ENCODE peak calls at places on chromosome 1, in six cellular contexts. A is GM12865, I is foreskin fibroblast, R is astrocyte of the spinal cord, N is heart left ventricle, H is IMR-90. W is an unnamed sample.
A peak's percentile ranks its signal among the peaks of the same experiment; 100 is the strongest.

GRCh38 chr1:100290291-100290690 is 24.3 kb downstream of the RTCA start:
- DNase-seq in A (no peak), I (no peak), R (no peak), N (no peak), H (peak; percentile 6), W (peak; percentile 8)

GRCh38 chr1:204592246-204592948 is 76.2 kb downstream of the MDM4 start:
- DNase-seq in A (no peak), I (no peak), R (no peak), N (no peak), H (no peak), W (no peak)

GRCh38 chr1:209675567-209676154 is 449 bp downstream of the G0S2 start:
- DNase-seq in A (no peak), I (no peak), R (peak; percentile 45), N (peak; percentile 37), H (peak; percentile 16), W (peak; percentile 32)

GRCh38 chr1:219434285-219434950 is 178.5 kb downstream of the ZC3H11B start:
- DNase-seq in A (no peak), I (no peak), R (no peak), N (no peak), H (no peak), W (no peak)

GRCh38 chr1:38140025-38140487 is 93.5 kb upstream of the POU3F1 start:
- DNase-seq in A (no peak), I (no peak), R (no peak), N (no peak), H (peak; percentile 24), W (peak; percentile 8)

GRCh38 chr1:185213086-185213485 is 56.1 kb downstream of the SWT1 start:
- DNase-seq in A (no peak), I (no peak), R (peak; percentile 4), N (no peak), H (peak; percentile 60), W (peak; percentile 6)

GRCh38 chr1:224488806-224489584 is 54.4 kb upstream of the WDR26 start:
- DNase-seq in A (no peak), I (peak; percentile 34), R (peak; percentile 69), N (no peak), H (peak; percentile 71), W (peak; percentile 26)

GRCh38 chr1:236338096-236338495 is 56.0 kb upstream of the EDARADD start:
- DNase-seq in A (no peak), I (peak; percentile 6), R (no peak), N (no peak), H (peak; percentile 1), W (no peak)

GRCh38 chr1:244645890-244646289 is 7.0 kb upstream of the DESI2 start:
- DNase-seq in A (no peak), I (no peak), R (no peak), N (no peak), H (no peak), W (no peak)

GRCh38 chr1:43947890-43948437 is 1.2 kb downstream of the IPO13 start:
- DNase-seq in A (no peak), I (no peak), R (no peak), N (no peak), H (no peak), W (peak; percentile 17)

GRCh38 chr1:185409763-185410528 is 92.9 kb upstream of the IVNS1ABP start:
- DNase-seq in A (no peak), I (peak; percentile 54), R (no peak), N (no peak), H (peak; percentile 5), W (no peak)

GRCh38 chr1:89780721-89781120 is 40.1 kb upstream of the LRRC8D start:
- DNase-seq in A (peak; percentile 48), I (peak; percentile 32), R (peak; percentile 62), N (no peak), H (peak; percentile 69), W (peak; percentile 59)

GRCh38 chr1:48790397-48790796 is 13.7 kb upstream of the BEND5 start:
- DNase-seq in A (peak; percentile 56), I (no peak), R (no peak), N (no peak), H (no peak), W (no peak)

GRCh38 chr1:53190210-53190611 is 6.4 kb upstream of the CPT2 start:
- DNase-seq in A (no peak), I (no peak), R (no peak), N (no peak), H (no peak), W (no peak)

GRCh38 chr1:20689645-20690056 is 28.2 kb downstream of the KIF17 start:
- DNase-seq in A (no peak), I (no peak), R (no peak), N (no peak), H (no peak), W (no peak)

GRCh38 chr1:222815367-222815765 is 527 bp downstream of the DISP1 start:
- DNase-seq in A (no peak), I (no peak), R (no peak), N (no peak), H (no peak), W (peak; percentile 37)

GRCh38 chr1:184755226-184756065 is 788 bp upstream of the EDEM3 start:
- DNase-seq in A (peak; percentile 36), I (peak; percentile 23), R (peak; percentile 60), N (no peak), H (no peak), W (no peak)

GRCh38 chr1:37474697-37475379 is 458 bp downstream of the ZC3H12A start:
- DNase-seq in A (no peak), I (no peak), R (peak; percentile 24), N (no peak), H (no peak), W (peak; percentile 34)

GRCh38 chr1:38009841-38010180 is 2.7 kb upstream of the UTP11 start:
- DNase-seq in A (no peak), I (no peak), R (no peak), N (no peak), H (no peak), W (no peak)

GRCh38 chr1:63326473-63327380 is 4.4 kb downstream of the FOXD3 start:
- DNase-seq in A (no peak), I (no peak), R (no peak), N (no peak), H (peak; percentile 6), W (peak; percentile 18)

GRCh38 chr1:93352376-93352775 is 6.7 kb downstream of the DR1 start:
- DNase-seq in A (no peak), I (no peak), R (no peak), N (no peak), H (no peak), W (no peak)

GRCh38 chr1:162687870-162688269 is 55.6 kb downstream of the DDR2 start:
- DNase-seq in A (peak; percentile 25), I (no peak), R (no peak), N (no peak), H (no peak), W (no peak)

GRCh38 chr1:86455078-86455477 is 13.6 kb upstream of the CLCA1 start:
- DNase-seq in A (no peak), I (no peak), R (no peak), N (no peak), H (no peak), W (no peak)

GRCh38 chr1:99936071-99936470 is 33.7 kb upstream of the SLC35A3 start:
- DNase-seq in A (no peak), I (no peak), R (no peak), N (no peak), H (no peak), W (no peak)

GRCh38 chr1:28370220-28371010 is 875 bp downstream of the PHACTR4 start:
- DNase-seq in A (peak; percentile 70), I (peak; percentile 41), R (peak; percentile 44), N (peak; percentile 16), H (peak; percentile 48), W (peak; percentile 55)
- TF ChIP-seq CTCF in A (peak; percentile 22), I (no peak), R (no peak), N (no peak), H (no peak), W (peak; percentile 34)

DNA sequence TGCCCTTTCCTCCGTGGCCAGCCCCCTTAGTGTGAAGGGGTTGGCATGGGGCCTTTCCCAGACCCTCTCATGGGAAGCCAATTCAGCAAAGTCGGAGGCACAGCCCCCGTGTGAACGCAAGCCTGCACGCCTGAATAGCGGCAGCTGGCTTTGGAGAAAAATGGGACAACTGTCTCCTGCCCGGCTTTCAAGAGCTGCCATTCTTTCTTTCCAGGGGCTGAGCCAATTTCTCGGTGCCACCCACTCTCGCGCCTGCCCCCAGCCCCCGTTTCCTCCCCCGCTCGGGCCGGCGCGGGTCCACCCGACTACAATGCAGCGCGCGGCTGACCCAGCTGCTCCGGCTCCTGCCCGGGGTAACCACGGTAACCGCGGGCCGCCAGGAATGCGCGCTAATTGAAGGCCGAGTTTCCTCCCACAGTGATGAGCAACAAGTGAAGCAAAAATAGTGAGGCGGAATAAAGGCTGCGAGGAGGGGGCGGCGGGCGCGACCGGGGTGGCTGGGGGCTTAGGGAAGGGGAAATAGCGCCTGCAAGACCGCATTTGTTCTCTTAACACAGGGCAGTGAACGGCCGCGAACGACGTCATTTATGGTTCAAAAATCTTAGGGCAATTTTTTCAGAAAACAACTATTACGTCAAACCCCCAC is 27.8 kb downstream of the ILDR2 start:
- DNase-seq in A (peak; percentile 4), I (peak; percentile 32), R (peak; percentile 83), N (peak; percentile 50), H (peak; percentile 28), W (peak; percentile 35)
- H3K4me3 ChIP-seq in A (no peak overlapping the region), I (no peak overlapping the region), R (peak overlapping the region; percentile 8), N (peak overlapping the region; percentile 39), H (no peak overlapping the region), W (peak overlapping the region; percentile 23)

DNA sequence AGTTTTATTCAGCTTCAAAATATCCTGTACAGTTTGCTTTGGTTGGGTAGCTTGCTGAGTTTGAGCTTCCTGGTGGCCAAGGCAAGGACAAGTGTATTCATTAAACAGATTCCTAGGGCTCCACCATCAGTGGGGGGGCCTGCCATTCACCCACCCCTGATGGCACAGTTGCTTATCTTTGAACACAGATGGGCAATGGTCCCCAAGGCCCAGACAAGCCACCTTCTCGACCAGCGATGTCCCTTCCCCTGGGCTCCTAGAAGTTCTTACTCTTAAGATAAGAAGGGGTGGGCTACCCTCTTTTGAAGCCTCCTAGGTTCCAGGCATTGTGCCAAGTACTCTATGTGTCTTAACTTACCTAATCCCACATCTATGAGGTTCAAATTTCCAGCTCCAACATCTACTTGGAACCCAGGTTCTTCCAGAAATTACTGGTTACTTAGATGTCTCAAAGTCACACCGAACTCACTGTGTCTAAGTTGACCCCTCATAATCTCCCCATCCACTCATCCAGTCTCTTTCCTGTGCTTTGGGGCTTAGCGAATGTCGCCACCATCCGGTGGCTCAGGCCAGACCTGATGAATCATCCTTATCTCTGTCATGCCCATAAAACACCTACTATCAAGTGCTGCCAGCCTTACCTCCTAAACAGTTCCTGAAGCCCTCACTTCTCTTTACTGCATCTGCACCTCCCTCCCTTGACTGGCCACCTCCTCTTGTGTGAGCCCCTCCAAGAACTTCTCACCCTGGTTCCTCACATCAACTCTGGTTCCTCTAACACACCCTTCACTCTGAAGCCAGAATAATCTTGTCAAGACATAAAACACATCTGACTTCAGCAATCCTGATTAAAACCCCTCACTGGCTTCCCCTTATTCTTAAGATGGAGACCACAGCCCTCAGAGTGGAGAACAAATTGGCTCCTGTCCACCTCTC is 50.1 kb downstream of the KLHDC7A start:
- DNase-seq in A (peak; percentile 11), I (no peak), R (no peak), N (no peak), H (no peak), W (no peak)
- TF ChIP-seq CTCF in A (peak; percentile 41), I (no peak), R (no peak), N (no peak), H (no peak), W (no peak)

DNA sequence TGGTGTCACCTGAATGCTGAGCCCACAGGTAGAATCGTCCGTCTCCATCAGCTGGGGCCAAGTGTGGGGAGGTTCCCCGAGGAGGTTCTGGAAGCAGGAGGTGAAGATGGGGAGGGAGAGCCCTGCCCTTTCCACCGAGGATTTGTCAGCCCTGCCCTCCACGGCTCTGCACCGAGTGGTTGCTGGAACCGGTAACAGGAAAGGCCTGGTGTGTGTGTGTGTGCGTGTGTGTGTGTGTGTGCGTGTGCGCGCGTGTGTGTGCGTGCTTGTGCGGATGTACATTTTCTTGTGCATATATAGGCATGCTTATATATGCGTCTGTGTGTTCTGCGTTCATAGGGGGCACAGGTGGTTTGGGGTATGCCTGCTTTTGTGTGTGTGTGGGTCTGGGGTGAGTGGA is 3.5 kb downstream of the NBL1 start:
- DNase-seq in A (no peak), I (no peak), R (no peak), N (no peak), H (no peak), W (peak; percentile 26)
- H3K4me3 ChIP-seq in A (no peak overlapping the region), I (peak overlapping the region; percentile 88), R (peak overlapping the region; percentile 65), N (no peak overlapping the region), H (no peak overlapping the region), W (peak overlapping the region; percentile 87)

W was measured in fibroblast of the aortic adventitia.